ENCODE peak calls at places on chromosomes 3 and 15, in four cellular contexts. T, F, I and E are unnamed samples. For H3K4me1 and H3K27me3, the result is how much of the 10 kb centered on the place peaks cover.

GRCh38 chr3:194877311-194878119 is 191.8 kb downstream of the FAM43A start:
- DNase-seq in F (peak), I (no peak), T (no peak), E (peak)

GRCh38 chr3:53104762-53105161 is 25.5 kb downstream of the RFT1 start:
- DNase-seq in I (no peak), T (no peak), F (no peak), E (no peak)

GRCh38 chr3:79766474-79767193 is 1.2 kb downstream of the ROBO1 start:
- DNase-seq in T (no peak), F (no peak), I (no peak), E (no peak)

GRCh38 chr3:189530822-189531221 is 100.4 kb upstream of the TP63 start:
- DNase-seq in T (peak), I (no peak), F (no peak), E (no peak)

GRCh38 chr15:69074011-69074842 is 59.7 kb downstream of the NOX5 start:
- DNase-seq in T (no peak), I (peak), F (no peak), E (peak)

GRCh38 chr3:126481808-126482502 is 6.3 kb upstream of the ZXDC start:
- DNase-seq in I (peak), T (no peak), F (no peak), E (no peak)

GRCh38 chr3:71497367-71497925 is 86.1 kb downstream of the FOXP1 start:
- DNase-seq in I (no peak), T (no peak), F (no peak), E (no peak)

GRCh38 chr3:189288348-189289235 is 116.8 kb downstream of the TPRG1 start:
- DNase-seq in I (no peak), T (no peak), F (no peak), E (no peak)

GRCh38 chr3:111603679-111604643 is 8.8 kb upstream of the ZBED2 start:
- DNase-seq in F (no peak), T (no peak), I (no peak), E (peak)

GRCh38 chr15:88018865-88019626 is 237.5 kb downstream of the NTRK3 start:
- DNase-seq in I (no peak), F (no peak), T (no peak), E (no peak)

GRCh38 chr3:159734681-159735080 is 254.0 kb upstream of the IL12A start:
- DNase-seq in I (no peak), F (no peak), T (no peak), E (no peak)

GRCh38 chr15:60821462-60822061 is 342.6 kb upstream of the ICE2 start:
- DNase-seq in I (no peak), T (no peak), F (no peak), E (no peak)

GRCh38 chr3:151541184-151541583 is 80.3 kb upstream of the IGSF10 start:
- DNase-seq in F (no peak), T (no peak), I (no peak), E (no peak)

GRCh38 chr15:77821188-77821958 is 188.7 kb upstream of the LINGO1 start:
- DNase-seq in I (peak), T (peak), F (no peak), E (peak)

GRCh38 chr3:139746481-139746880 is 68.7 kb upstream of the NMNAT3 start:
- DNase-seq in I (no peak), F (no peak), T (no peak), E (no peak)

GRCh38 chr3:188267790-188268333 is 113.9 kb downstream of the LPP start:
- DNase-seq in T (no peak), I (no peak), F (no peak), E (no peak)

GRCh38 chr3:122957707-122958210 is 69.8 kb downstream of the SEMA5B start:
- DNase-seq in I (peak), T (no peak), F (no peak), E (no peak)

GRCh38 chr3:86954226-86954625 is 36.7 kb downstream of the VGLL3 start:
- DNase-seq in I (no peak), F (no peak), T (no peak), E (no peak)

GRCh38 chr15:44720460-44721185 is 9.3 kb downstream of the B2M start:
- DNase-seq in I (no peak), T (no peak), F (no peak), E (no peak)

GRCh38 chr3:161770532-161771386 is 274.2 kb downstream of the OTOL1 start:
- DNase-seq in F (no peak), I (no peak), T (peak), E (no peak)

GRCh38 chr15:77517579-77517978 is 96.9 kb downstream of the HMG20A start:
- DNase-seq in T (no peak), I (no peak), F (no peak), E (no peak)

GRCh38 chr3:71989165-71989564 is 204.2 kb upstream of the PROK2 start:
- DNase-seq in T (no peak), I (no peak), F (no peak), E (no peak)

GRCh38 chr15:45790325-45790943 is 155.6 kb downstream of the SQOR start:
- DNase-seq in F (no peak), T (peak), I (no peak), E (peak)

GRCh38 chr15:55434989-55435825 is 26.9 kb downstream of the PIERCE2 start:
- DNase-seq in T (no peak), I (no peak), F (no peak), E (no peak)

GRCh38 chr15:52262364-52262763 is 33.2 kb downstream of the MYO5C start:
- DNase-seq in I (no peak), T (peak), F (no peak), E (no peak)

GRCh38 chr3:105827959-105828358 is 40.9 kb downstream of the CBLB start:
- DNase-seq in I (peak), F (no peak), T (no peak), E (no peak)
- H3K27ac ChIP-seq in I (peak), F (no peak), T (no peak), E (no peak)

DNA sequence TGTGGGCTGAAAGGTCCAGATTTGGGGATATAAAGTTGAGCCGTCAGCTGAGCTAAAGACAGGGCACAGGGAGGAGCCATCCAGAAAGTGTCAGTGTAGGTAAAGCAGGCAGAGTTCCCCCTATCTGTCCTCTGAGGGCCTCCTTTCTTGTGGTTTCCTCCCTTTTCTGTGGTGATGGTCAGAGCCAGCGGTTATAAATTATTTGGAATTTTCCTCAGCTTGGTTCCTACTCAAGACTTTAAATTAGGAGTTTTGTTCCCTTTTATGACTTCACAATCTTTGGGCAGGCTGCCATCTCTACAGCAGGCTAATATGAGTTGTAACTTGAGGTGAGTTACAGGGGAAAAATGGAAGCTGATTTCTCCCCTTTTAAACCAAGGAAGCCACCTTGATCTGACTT is 55.2 kb downstream of the FLNB start:
- DNase-seq in F (no peak), I (no peak), T (no peak), E (peak)
- H3K4me1 ChIP-seq in F (half or more), I (under half), T (under half), E (half or more)

DNA sequence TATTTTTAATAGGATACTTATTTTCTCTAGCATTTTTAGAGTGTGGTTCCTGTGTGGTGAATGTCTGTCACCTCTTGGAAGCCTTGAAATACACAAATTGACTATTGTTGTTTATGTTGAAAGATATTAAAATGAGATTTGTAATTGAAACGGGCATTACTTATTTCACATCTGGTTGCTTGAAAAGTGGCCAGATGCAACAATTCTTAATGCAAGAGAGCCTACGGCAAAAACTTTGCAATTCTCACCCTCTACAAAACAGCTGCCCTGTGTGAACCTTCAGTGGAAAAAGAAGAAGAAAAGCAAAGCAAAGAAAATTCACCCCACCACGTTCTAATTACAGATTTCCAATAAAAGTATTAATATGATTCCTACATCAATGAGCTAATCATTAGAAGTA is 46.6 kb downstream of the PPARG start:
- DNase-seq in F (no peak), I (no peak), T (no peak), E (no peak)
- H3K27me3 ChIP-seq in F (under half), I (under half), T (under half), E (under half)

DNA sequence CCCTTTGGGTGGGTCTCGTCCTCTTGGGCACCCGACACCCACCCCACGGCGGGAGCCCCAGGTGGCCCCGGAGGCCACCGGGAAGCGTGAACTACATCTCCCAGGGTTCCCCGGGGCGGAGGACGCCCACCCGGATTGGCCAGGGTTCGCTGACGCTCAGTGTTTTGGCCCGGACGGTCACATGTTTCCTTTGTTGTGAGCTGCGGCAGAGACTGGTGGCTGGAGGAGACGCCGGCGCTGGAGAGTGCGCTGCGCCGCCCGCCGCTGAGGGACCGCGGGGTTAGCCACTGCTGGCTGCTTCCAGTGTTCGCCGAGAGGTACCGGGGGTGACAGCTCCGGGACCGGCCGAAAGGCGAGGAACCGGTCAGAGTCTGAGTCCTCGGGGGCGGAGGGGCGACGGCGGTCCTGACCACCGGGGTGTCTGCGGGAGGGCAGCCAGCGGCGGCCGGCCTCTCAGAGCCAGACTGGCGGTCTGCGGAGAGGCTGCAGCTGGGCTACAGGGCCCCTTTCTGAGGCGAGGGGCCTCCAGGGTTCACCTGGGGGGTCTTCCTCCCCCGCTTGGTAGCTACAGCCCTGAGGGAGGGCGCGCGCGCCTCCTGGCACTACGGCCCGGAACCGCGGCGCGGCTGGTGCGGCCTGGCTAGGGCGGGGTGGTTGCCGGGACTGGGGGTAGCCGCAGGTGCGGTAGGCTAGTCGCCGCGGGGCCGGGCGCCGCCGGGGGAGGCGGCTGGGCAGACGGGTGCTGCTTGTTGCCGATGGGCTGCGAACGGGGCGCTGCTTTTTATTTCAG is at the start of gene KLHL24:
- DNase-seq in I (peak), F (no peak), T (peak), E (peak)
- H3K27ac ChIP-seq in I (peak), F (peak), T (peak), E (peak)

GRCh38 chr15:85005319-85005718 is 23.7 kb downstream of the PDE8A start:
- DNase-seq in I (no peak), T (no peak), F (no peak), E (no peak)

GRCh38 chr15:85006655-85007054 is 25.0 kb downstream of the PDE8A start:
- DNase-seq in I (no peak), T (no peak), F (no peak), E (no peak)

GRCh38 chr15:85004551-85004950 is 22.9 kb downstream of the PDE8A start:
- DNase-seq in F (no peak), I (no peak), T (no peak), E (no peak)

GRCh38 chr15:85006201-85006600 is 24.5 kb downstream of the PDE8A start:
- DNase-seq in I (no peak), F (no peak), T (no peak), E (no peak)

DNA sequence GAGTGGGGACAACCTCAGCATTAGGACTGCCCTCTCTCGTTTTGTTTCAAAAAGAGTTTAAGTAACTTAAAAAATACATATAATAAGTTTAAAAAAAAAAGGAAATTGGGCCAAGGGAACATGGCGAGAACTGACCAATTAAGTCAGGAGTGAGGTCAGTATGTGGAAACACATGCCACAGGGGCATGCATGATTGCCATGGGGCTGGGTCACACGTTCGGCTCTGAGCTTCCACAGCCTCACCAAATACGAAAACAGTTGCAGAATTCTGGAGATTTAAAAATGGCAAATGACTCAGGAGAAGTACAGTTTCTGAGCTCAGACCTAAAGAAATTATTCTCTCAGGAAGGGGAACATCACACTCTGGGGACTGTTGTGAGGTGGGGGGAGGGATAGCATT is 24.1 kb downstream of the PDE8A start:
- DNase-seq in I (no peak), T (no peak), F (no peak), E (no peak)
- H3K4me1 ChIP-seq in I (half or more), T (under half), F (half or more), E (under half)

GRCh38 chr15:100338971-100339444 is 2.8 kb downstream of the ADAMTS17 start:
- DNase-seq in I (peak), F (peak), T (peak), E (peak)

GRCh38 chr15:100341662-100342560 is at the start of gene ADAMTS17:
- DNase-seq in T (peak), I (peak), F (peak), E (peak)

GRCh38 chr15:100338247-100338646 is 3.5 kb downstream of the ADAMTS17 start:
- DNase-seq in T (peak), I (no peak), F (peak), E (no peak)

GRCh38 chr15:100340721-100341661 is 784 bp downstream of the ADAMTS17 start:
- DNase-seq in F (peak), I (no peak), T (no peak), E (peak)

GRCh38 chr15:100339999-100340398 is 1.8 kb downstream of the ADAMTS17 start:
- DNase-seq in F (peak), I (no peak), T (no peak), E (no peak)
- H3K27me3 ChIP-seq in F (under half), I (under half), T (under half), E (under half)

DNA sequence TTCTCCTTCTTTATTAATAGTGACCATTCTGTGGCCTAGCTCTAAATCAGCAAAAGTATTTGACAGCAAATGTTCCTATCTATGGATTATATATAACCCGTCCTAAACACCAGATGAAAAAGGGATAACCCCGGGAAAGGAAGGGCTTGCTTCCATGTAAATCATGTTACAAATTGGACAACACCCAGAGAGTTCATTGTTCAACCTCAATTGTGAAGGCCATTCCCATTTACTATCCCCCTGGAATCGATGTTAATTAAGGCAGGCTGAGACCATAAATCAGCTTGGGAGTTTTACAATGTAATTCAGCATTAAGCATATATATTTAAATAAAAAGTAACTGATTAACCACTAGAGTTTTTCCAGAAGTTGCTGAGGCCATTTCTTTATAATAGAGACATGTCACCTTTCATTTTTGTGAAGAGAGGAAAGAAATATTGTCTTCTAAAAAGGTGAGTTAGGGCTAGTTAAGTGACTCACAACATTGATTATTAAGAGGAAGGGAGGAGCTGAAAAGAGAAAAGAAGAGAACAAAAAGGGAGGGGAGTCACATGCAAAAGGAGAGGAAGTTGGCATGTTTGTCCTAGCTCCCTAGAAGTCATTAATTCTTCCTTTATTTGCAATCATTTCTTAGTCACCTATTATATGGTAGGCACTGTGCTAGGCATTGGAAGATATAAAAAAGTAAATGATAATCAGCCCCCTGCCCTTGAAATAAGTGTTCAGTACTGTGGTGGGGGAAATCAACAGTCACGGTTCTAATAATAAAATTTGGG is 26.1 kb downstream of the ALDH1A2 start:
- DNase-seq in T (no peak), I (no peak), F (no peak), E (no peak)
- H3K27ac ChIP-seq in T (no peak), I (no peak), F (no peak), E (no peak)

DNA sequence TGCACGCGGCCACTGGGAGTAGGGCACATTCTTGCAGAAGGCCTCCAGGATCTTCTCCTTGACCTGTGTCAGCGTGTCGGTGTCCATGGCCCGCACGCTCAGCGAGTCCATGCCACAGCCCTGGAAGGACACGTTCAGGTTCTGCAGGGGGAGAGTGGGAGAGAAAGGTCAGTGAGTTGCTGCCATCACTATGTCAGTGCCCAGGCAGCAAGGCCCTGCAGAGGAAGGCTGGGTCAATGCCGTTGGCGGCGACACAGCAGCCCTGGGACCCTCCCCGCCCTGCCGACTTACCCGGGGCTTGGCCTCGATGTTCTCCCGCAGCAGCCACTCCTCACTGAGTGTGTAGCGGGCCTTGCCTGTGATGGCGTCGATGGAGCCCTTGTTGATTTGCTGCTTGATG is 19.8 kb downstream of the H1-8 start:
- DNase-seq in I (no peak), T (no peak), F (no peak), E (no peak)
- H3K4me1 ChIP-seq in I (half or more), T (under half), F (half or more), E (half or more)

DNA sequence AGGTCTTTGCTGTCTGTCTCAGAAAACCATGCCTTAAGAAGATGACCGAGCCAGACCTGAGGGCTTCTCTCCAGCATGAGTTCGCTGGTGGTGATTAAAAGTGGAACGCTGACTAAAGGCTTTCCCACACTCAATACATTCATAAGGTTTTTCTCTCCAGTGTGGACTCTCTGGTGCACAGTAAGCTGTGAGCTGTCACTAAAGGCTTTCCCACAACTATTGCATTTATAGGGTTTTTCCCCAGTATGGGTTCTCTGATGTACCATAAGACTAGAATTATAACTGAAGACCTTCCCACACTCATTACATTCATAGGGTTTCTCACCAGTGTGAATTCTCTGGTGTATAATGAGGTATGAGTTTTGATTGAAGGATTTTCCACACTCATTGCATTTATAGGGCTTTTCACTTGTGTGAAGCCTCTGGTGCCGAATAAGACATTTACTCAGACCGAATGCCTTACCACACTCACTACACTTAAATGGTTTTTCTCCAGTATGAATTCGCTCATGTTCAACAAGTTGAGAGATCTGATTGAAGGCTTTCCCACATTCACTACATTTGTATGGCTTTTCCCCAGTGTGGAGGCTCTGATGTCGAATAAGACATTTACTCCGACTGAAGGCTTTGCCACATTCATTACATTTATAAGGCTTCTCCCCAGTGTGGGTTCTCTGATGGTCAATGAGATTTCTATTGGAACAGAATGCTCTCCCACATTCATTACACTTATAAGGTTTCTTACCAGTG is 21.9 kb upstream of the ZNF445 start:
- DNase-seq in I (no peak), T (no peak), F (no peak), E (no peak)
- H3K27me3 ChIP-seq in I (under half), T (under half), F (under half), E (under half)

GRCh38 chr15:57158589-57158988 is 217.7 kb upstream of the CGNL1 start:
- DNase-seq in I (peak), T (no peak), F (no peak), E (no peak)
- H3K27ac ChIP-seq in I (peak), T (no peak), F (no peak), E (no peak)